ENCODE peak calls at places on chromosome 6, in nine cellular contexts. One of them, this sample, is unnamed.
A peak's percentile ranks its signal among the peaks of the same experiment; 100 is the strongest.

GRCh38 chr6:87330961-87331360 is 1.9 kb upstream of the GJB7 start:
- DNase-seq in left ventricle myocardium inferior: no peak
- DNase-seq in brain microvascular endothelial cell: no peak
- DNase-seq in pancreas: no peak
- DNase-seq in right lobe of liver: no peak
- DNase-seq in OCI-LY7: no peak
- DNase-seq in cardiac muscle cell: no peak
- DNase-seq in Panc1: no peak
- DNase-seq in HepG2: no peak
- DNase-seq in this sample: no peak

GRCh38 chr6:24431045-24431451 is 28.3 kb downstream of the MRS2 start:
- DNase-seq in right lobe of liver: no peak
- DNase-seq in cardiac muscle cell: peak; percentile 54
- DNase-seq in pancreas: no peak
- DNase-seq in HepG2: peak; percentile 65
- DNase-seq in brain microvascular endothelial cell: peak; percentile 38
- DNase-seq in left ventricle myocardium inferior: no peak
- DNase-seq in Panc1: peak; percentile 30
- DNase-seq in OCI-LY7: peak; percentile 58
- DNase-seq in this sample: no peak

GRCh38 chr6:109304284-109305015 is 77.8 kb downstream of the CD164 start:
- DNase-seq in right lobe of liver: no peak
- DNase-seq in brain microvascular endothelial cell: no peak
- DNase-seq in Panc1: no peak
- DNase-seq in HepG2: no peak
- DNase-seq in pancreas: no peak
- DNase-seq in OCI-LY7: peak; percentile 55
- DNase-seq in cardiac muscle cell: no peak
- DNase-seq in left ventricle myocardium inferior: no peak
- DNase-seq in this sample: no peak

GRCh38 chr6:169393753-169394152 is 140.1 kb upstream of the THBS2 start:
- DNase-seq in OCI-LY7: no peak
- DNase-seq in brain microvascular endothelial cell: no peak
- DNase-seq in right lobe of liver: no peak
- DNase-seq in left ventricle myocardium inferior: no peak
- DNase-seq in pancreas: no peak
- DNase-seq in HepG2: no peak
- DNase-seq in cardiac muscle cell: no peak
- DNase-seq in Panc1: no peak
- DNase-seq in this sample: no peak

GRCh38 chr6:160462551-160463109 is 114.5 kb downstream of the SLC22A3 start:
- DNase-seq in HepG2: no peak
- DNase-seq in pancreas: no peak
- DNase-seq in Panc1: no peak
- DNase-seq in OCI-LY7: peak; percentile 2
- DNase-seq in cardiac muscle cell: no peak
- DNase-seq in left ventricle myocardium inferior: no peak
- DNase-seq in right lobe of liver: no peak
- DNase-seq in brain microvascular endothelial cell: peak; percentile 79
- DNase-seq in this sample: no peak

GRCh38 chr6:14031516-14031915 is 86.1 kb upstream of the CD83 start:
- DNase-seq in left ventricle myocardium inferior: no peak
- DNase-seq in cardiac muscle cell: no peak
- DNase-seq in right lobe of liver: no peak
- DNase-seq in pancreas: no peak
- DNase-seq in OCI-LY7: no peak
- DNase-seq in brain microvascular endothelial cell: no peak
- DNase-seq in HepG2: no peak
- DNase-seq in Panc1: no peak
- DNase-seq in this sample: no peak

GRCh38 chr6:3318226-3318625 is 59.5 kb downstream of the PSMG4 start:
- DNase-seq in cardiac muscle cell: no peak
- DNase-seq in brain microvascular endothelial cell: no peak
- DNase-seq in right lobe of liver: no peak
- DNase-seq in Panc1: no peak
- DNase-seq in OCI-LY7: no peak
- DNase-seq in pancreas: peak; percentile 10
- DNase-seq in HepG2: no peak
- DNase-seq in left ventricle myocardium inferior: no peak
- DNase-seq in this sample: no peak

GRCh38 chr6:133274813-133275212 is 33.7 kb downstream of the EYA4 start:
- DNase-seq in brain microvascular endothelial cell: no peak
- DNase-seq in right lobe of liver: no peak
- DNase-seq in cardiac muscle cell: no peak
- DNase-seq in left ventricle myocardium inferior: no peak
- DNase-seq in HepG2: no peak
- DNase-seq in Panc1: no peak
- DNase-seq in pancreas: no peak
- DNase-seq in OCI-LY7: no peak
- DNase-seq in this sample: no peak

GRCh38 chr6:42049116-42049809 is 1.1 kb upstream of the TAF8 start:
- DNase-seq in brain microvascular endothelial cell: no peak
- DNase-seq in HepG2: no peak
- DNase-seq in right lobe of liver: peak; percentile 52
- DNase-seq in left ventricle myocardium inferior: no peak
- DNase-seq in OCI-LY7: peak; percentile 27
- DNase-seq in Panc1: no peak
- DNase-seq in pancreas: peak; percentile 44
- DNase-seq in cardiac muscle cell: no peak
- DNase-seq in this sample: no peak

GRCh38 chr6:98498891-98499290 is 335.5 kb upstream of the POU3F2 start:
- DNase-seq in cardiac muscle cell: peak; percentile 54
- DNase-seq in pancreas: no peak
- DNase-seq in Panc1: no peak
- DNase-seq in OCI-LY7: no peak
- DNase-seq in HepG2: no peak
- DNase-seq in right lobe of liver: no peak
- DNase-seq in brain microvascular endothelial cell: no peak
- DNase-seq in left ventricle myocardium inferior: no peak
- DNase-seq in this sample: no peak

GRCh38 chr6:23601811-23602340 is 524.1 kb upstream of the NRSN1 start:
- DNase-seq in pancreas: no peak
- DNase-seq in right lobe of liver: no peak
- DNase-seq in brain microvascular endothelial cell: peak; percentile 2
- DNase-seq in Panc1: no peak
- DNase-seq in OCI-LY7: no peak
- DNase-seq in HepG2: no peak
- DNase-seq in cardiac muscle cell: no peak
- DNase-seq in left ventricle myocardium inferior: no peak
- DNase-seq in this sample: no peak

GRCh38 chr6:13365320-13365719 is 37.0 kb upstream of the TBC1D7 start:
- DNase-seq in OCI-LY7: no peak
- DNase-seq in right lobe of liver: no peak
- DNase-seq in pancreas: no peak
- DNase-seq in Panc1: no peak
- DNase-seq in cardiac muscle cell: no peak
- DNase-seq in brain microvascular endothelial cell: no peak
- DNase-seq in left ventricle myocardium inferior: no peak
- DNase-seq in HepG2: no peak
- DNase-seq in this sample: no peak

GRCh38 chr6:77707603-77708002 is 54.8 kb downstream of the MEI4 start:
- DNase-seq in left ventricle myocardium inferior: no peak
- DNase-seq in OCI-LY7: no peak
- DNase-seq in right lobe of liver: no peak
- DNase-seq in HepG2: no peak
- DNase-seq in cardiac muscle cell: no peak
- DNase-seq in pancreas: no peak
- DNase-seq in Panc1: no peak
- DNase-seq in brain microvascular endothelial cell: no peak
- DNase-seq in this sample: no peak

GRCh38 chr6:14177413-14178082 is 60.0 kb downstream of the CD83 start:
- DNase-seq in cardiac muscle cell: no peak
- DNase-seq in left ventricle myocardium inferior: no peak
- DNase-seq in OCI-LY7: no peak
- DNase-seq in Panc1: no peak
- DNase-seq in pancreas: no peak
- DNase-seq in brain microvascular endothelial cell: no peak
- DNase-seq in HepG2: no peak
- DNase-seq in right lobe of liver: no peak
- DNase-seq in this sample: no peak

GRCh38 chr6:6659600-6660327 is 71.2 kb downstream of the LY86 start:
- DNase-seq in left ventricle myocardium inferior: no peak
- DNase-seq in pancreas: no peak
- DNase-seq in HepG2: no peak
- DNase-seq in OCI-LY7: peak; percentile 66
- DNase-seq in cardiac muscle cell: no peak
- DNase-seq in right lobe of liver: no peak
- DNase-seq in Panc1: no peak
- DNase-seq in brain microvascular endothelial cell: no peak
- DNase-seq in this sample: no peak

DNA sequence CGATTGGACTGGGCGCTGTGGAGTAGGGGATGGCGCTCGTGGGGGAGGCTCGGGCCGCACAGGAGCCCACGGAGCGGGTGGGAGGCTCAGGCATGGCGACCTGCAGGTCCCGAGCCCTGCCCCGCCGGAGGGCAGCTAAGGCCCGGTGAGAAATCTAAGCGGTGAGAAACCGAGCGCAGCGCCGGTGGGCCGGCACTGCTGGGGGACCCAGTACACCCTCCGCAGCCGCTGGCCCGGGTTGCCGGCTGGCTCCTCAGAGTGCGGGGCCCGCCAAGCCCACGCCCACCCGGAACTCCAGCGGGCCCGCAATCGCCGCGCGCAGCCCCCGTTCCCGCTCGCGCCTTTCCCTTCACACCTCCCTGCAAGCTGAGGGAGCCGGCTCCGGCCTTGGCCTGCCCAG is 59.7 kb upstream of the MYLIP start:
- DNase-seq in left ventricle myocardium inferior: no peak
- DNase-seq in cardiac muscle cell: no peak
- DNase-seq in Panc1: no peak
- DNase-seq in brain microvascular endothelial cell: no peak
- DNase-seq in pancreas: no peak
- DNase-seq in right lobe of liver: no peak
- DNase-seq in HepG2: no peak
- DNase-seq in OCI-LY7: no peak
- DNase-seq in this sample: no peak
- TF ChIP-seq CTCF in left ventricle myocardium inferior: no peak
- TF ChIP-seq CTCF in cardiac muscle cell: no peak
- TF ChIP-seq CTCF in Panc1: no peak
- TF ChIP-seq CTCF in brain microvascular endothelial cell: no peak
- TF ChIP-seq CTCF in pancreas: no peak
- TF ChIP-seq CTCF in right lobe of liver: no peak
- TF ChIP-seq CTCF in HepG2: no peak
- TF ChIP-seq CTCF in OCI-LY7: no peak
- TF ChIP-seq CTCF in this sample: no peak

DNA sequence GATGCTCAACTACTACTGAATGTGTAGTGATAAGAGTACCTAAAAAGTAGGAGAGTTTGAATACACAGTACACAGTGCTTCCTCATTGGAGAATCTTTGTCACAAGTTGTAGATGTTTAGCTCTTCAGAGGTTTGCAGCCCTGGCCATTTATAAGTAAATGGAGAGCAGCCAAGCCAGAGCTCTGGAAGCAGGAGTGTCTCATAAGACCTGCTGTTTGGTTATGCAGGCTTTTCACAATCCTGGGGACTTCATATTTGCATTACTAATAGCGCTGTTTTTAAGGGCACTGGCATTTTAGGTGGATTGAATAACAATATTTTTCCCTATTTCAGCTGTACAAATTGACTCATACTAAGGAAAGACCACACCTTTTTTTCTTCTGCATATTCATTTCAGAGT is 730.4 kb upstream of the MAP3K7 start:
- DNase-seq in brain microvascular endothelial cell: no peak
- DNase-seq in OCI-LY7: no peak
- DNase-seq in Panc1: no peak
- DNase-seq in pancreas: no peak
- DNase-seq in right lobe of liver: no peak
- DNase-seq in left ventricle myocardium inferior: no peak
- DNase-seq in cardiac muscle cell: no peak
- DNase-seq in HepG2: no peak
- DNase-seq in this sample: no peak
- H3K27ac ChIP-seq in brain microvascular endothelial cell: no peak overlapping the region
- H3K27ac ChIP-seq in OCI-LY7: no peak overlapping the region
- H3K27ac ChIP-seq in Panc1: no peak overlapping the region
- H3K27ac ChIP-seq in pancreas: no peak overlapping the region
- H3K27ac ChIP-seq in right lobe of liver: no peak overlapping the region
- H3K27ac ChIP-seq in left ventricle myocardium inferior: no peak overlapping the region
- H3K27ac ChIP-seq in cardiac muscle cell: no peak overlapping the region
- H3K27ac ChIP-seq in HepG2: no peak overlapping the region
- H3K27ac ChIP-seq in this sample: no peak overlapping the region

DNA sequence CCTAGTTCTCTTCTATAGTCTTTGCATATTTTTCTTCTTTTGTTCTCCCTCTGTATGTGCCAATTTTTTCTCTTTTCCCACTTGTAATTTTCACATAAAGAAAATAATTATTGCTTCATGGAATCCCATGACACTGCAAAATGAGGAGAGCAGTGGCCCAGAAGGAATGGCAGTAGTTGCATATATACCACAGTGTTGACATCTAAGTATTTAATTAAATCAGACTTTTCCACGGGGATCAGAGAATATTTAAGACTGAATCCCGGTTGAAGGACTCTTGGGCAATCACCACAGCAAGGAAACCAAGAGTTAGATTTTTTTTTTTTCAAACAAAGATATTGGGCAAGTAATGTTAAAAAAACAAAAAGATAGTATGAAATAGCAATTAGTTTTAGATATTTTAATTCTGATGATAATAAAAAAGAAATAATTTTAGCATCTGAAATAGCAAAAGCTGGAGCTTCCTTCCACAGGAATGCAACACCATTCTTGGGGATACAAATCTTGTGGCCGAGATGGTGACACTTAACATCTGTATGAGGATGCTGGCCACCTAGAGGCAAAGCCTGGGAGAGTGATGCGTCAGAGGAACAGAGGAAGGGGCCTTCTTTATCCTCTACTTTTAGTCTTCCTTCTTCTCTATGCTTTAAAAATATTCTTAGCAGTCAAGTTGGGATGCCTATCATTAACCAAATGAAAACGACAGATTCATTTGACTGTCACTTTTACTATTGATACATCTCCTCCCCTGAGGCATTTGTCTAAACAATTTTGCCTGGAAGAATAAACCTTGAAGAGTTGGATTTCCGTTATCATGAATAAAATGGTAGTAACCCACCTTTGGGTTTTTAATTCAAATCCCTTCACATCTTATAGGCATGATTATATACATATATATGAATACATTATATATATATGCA is 356.2 kb downstream of the GJA1 start:
- DNase-seq in OCI-LY7: no peak
- DNase-seq in Panc1: no peak
- DNase-seq in cardiac muscle cell: no peak
- DNase-seq in left ventricle myocardium inferior: no peak
- DNase-seq in HepG2: no peak
- DNase-seq in pancreas: no peak
- DNase-seq in right lobe of liver: no peak
- DNase-seq in brain microvascular endothelial cell: no peak
- DNase-seq in this sample: no peak
- TF ChIP-seq CTCF in OCI-LY7: no peak
- TF ChIP-seq CTCF in Panc1: peak; percentile 14
- TF ChIP-seq CTCF in cardiac muscle cell: peak; percentile 30
- TF ChIP-seq CTCF in left ventricle myocardium inferior: peak; percentile 14
- TF ChIP-seq CTCF in HepG2: no peak
- TF ChIP-seq CTCF in pancreas: no peak
- TF ChIP-seq CTCF in right lobe of liver: no peak
- TF ChIP-seq CTCF in brain microvascular endothelial cell: peak; percentile 52
- TF ChIP-seq CTCF in this sample: no peak

DNA sequence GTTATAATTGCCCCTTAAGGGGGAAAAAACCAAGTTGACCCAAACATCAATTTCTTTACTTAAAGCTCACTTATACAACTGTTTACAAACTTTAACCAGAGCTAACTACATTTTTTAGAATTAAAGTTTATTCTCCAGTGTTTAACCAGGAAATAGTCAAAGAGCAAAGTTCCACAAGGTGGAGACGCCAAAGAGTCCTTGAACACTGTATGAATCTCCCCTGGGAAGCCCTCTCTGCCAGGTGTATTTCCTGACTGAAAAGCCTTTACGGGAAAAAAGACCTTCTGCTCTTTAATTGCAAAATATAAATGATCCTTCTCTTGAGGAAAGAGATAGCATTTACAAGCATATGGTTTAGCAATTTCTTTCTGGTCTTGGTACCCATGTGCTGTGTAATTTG is 36.2 kb downstream of the BTBD9 start:
- DNase-seq in OCI-LY7: no peak
- DNase-seq in left ventricle myocardium inferior: no peak
- DNase-seq in HepG2: no peak
- DNase-seq in brain microvascular endothelial cell: no peak
- DNase-seq in pancreas: no peak
- DNase-seq in cardiac muscle cell: no peak
- DNase-seq in Panc1: no peak
- DNase-seq in right lobe of liver: no peak
- DNase-seq in this sample: no peak
- H3K27ac ChIP-seq in OCI-LY7: no peak overlapping the region
- H3K27ac ChIP-seq in left ventricle myocardium inferior: peak overlapping the region; percentile 18
- H3K27ac ChIP-seq in HepG2: no peak overlapping the region
- H3K27ac ChIP-seq in brain microvascular endothelial cell: no peak overlapping the region
- H3K27ac ChIP-seq in pancreas: no peak overlapping the region
- H3K27ac ChIP-seq in cardiac muscle cell: peak overlapping the region; percentile 52
- H3K27ac ChIP-seq in Panc1: no peak overlapping the region
- H3K27ac ChIP-seq in right lobe of liver: no peak overlapping the region
- H3K27ac ChIP-seq in this sample: no peak overlapping the region